ENCODE peak calls at places on chromosomes 7 and 10, in seven cellular contexts. R is choroid plexus epithelial cell, C is mucosa of descending colon, S is fibroblast of the aortic adventitia, X is AG10803, H is cardiac fibroblast, D is AG09309. A is an unnamed sample.

GRCh38 chr10:23095966-23096813 is 811 bp downstream of the MSRB2 start:
- DNase-seq in R (peak), C (peak), S (peak), X (peak), H (peak), D (peak), A (peak)

GRCh38 chr10:119023553-119023868 is 6.0 kb upstream of the NANOS1 start:
- DNase-seq in R (no peak), C (no peak), S (no peak), X (no peak), H (no peak), D (no peak), A (no peak)

GRCh38 chr10:78613132-78613531 is 455.6 kb upstream of the ZMIZ1 start:
- DNase-seq in R (no peak), C (no peak), S (no peak), X (no peak), H (no peak), D (no peak), A (no peak)

GRCh38 chr7:75905785-75906604 is 9.0 kb upstream of the POR start:
- DNase-seq in R (peak), C (peak), S (peak), X (peak), H (peak), D (peak), A (no peak)

GRCh38 chr7:138433583-138434437 is 26.2 kb upstream of the TRIM24 start:
- DNase-seq in R (no peak), C (no peak), S (no peak), X (no peak), H (no peak), D (no peak), A (no peak)

GRCh38 chr10:87863102-87863943 is at the start of the genes KLLN and PTEN:
- DNase-seq in R (peak), C (peak), S (peak), X (peak), H (peak), D (peak), A (peak)

GRCh38 chr7:111931016-111931517 is 275.1 kb downstream of the DOCK4 start:
- DNase-seq in R (peak), C (no peak), S (peak), X (no peak), H (peak), D (peak), A (peak)

GRCh38 chr10:6399879-6400278 is 180.2 kb downstream of the PRKCQ start:
- DNase-seq in R (no peak), C (no peak), S (no peak), X (no peak), H (no peak), D (no peak), A (no peak)

GRCh38 chr10:88555190-88555894 is 27.8 kb downstream of the RNLS start:
- DNase-seq in R (no peak), C (no peak), S (no peak), X (no peak), H (no peak), D (no peak), A (no peak)

GRCh38 chr7:30068117-30068516 is 39.9 kb downstream of the PLEKHA8 start:
- DNase-seq in R (peak), C (no peak), S (peak), X (peak), H (peak), D (peak), A (peak)

GRCh38 chr7:137772221-137772620 is 74.6 kb downstream of the DGKI start:
- DNase-seq in R (peak), C (no peak), S (peak), X (peak), H (no peak), D (no peak), A (no peak)

GRCh38 chr10:110522365-110522988 is 24.8 kb downstream of the DUSP5 start:
- DNase-seq in R (peak), C (no peak), S (peak), X (peak), H (no peak), D (no peak), A (no peak)

GRCh38 chr10:119769886-119770285 is 44.0 kb downstream of the INPP5F start:
- DNase-seq in R (peak), C (no peak), S (peak), X (peak), H (peak), D (no peak), A (no peak)

GRCh38 chr7:73831656-73832579 is 1.1 kb downstream of the CLDN4 start:
- DNase-seq in R (no peak), C (peak), S (no peak), X (no peak), H (no peak), D (no peak), A (no peak)

GRCh38 chr7:129041929-129042200 is 13.0 kb downstream of the TNPO3 start:
- DNase-seq in R (no peak), C (no peak), S (no peak), X (no peak), H (no peak), D (no peak), A (no peak)

GRCh38 chr7:96315109-96315480 is 6.8 kb downstream of the SLC25A13 start:
- DNase-seq in R (no peak), C (no peak), S (peak), X (no peak), H (no peak), D (no peak), A (no peak)

GRCh38 chr7:114922652-114923402 is 933 bp downstream of the MDFIC start:
- DNase-seq in R (peak), C (peak), S (peak), X (peak), H (peak), D (no peak), A (no peak)

GRCh38 chr10:36424377-36424971 is 700.9 kb upstream of the ANKRD30A start:
- DNase-seq in R (no peak), C (no peak), S (no peak), X (no peak), H (no peak), D (no peak), A (no peak)

GRCh38 chr10:69475433-69475830 is 24.2 kb downstream of the TSPAN15 start:
- DNase-seq in R (no peak), C (no peak), S (peak), X (peak), H (no peak), D (no peak), A (no peak)

GRCh38 chr10:6995339-6995738 is 415.3 kb upstream of the PRKCQ start:
- DNase-seq in R (no peak), C (no peak), S (peak), X (peak), H (no peak), D (no peak), A (no peak)

GRCh38 chr10:129963831-129964501 is at the start of gene EBF3:
- DNase-seq in R (peak), C (peak), S (peak), X (peak), H (peak), D (no peak), A (no peak)

GRCh38 chr10:2392145-2392812 is 655.0 kb upstream of the ADARB2 start:
- DNase-seq in R (no peak), C (no peak), S (peak), X (peak), H (no peak), D (no peak), A (no peak)

GRCh38 chr10:125369382-125370326 is 209.3 kb upstream of the CTBP2 start:
- DNase-seq in R (no peak), C (no peak), S (no peak), X (no peak), H (no peak), D (no peak), A (no peak)
- TF ChIP-seq CTCF in R (no peak), C (no peak), S (no peak), X (no peak), H (no peak), D (no peak), A (no peak)

GRCh38 chr10:46094197-46094500 is 48.1 kb upstream of the MSMB start:
- DNase-seq in R (no peak), C (no peak), S (no peak), X (no peak), H (no peak), D (no peak), A (no peak)
- H3K4me3 ChIP-seq in R (no peak), C (no peak), S (no peak), X (no peak), H (no peak), D (no peak), A (no peak)

GRCh38 chr10:18866852-18867251 is 181.7 kb upstream of the MALRD1 start:
- DNase-seq in R (no peak), C (no peak), S (no peak), X (no peak), H (no peak), D (no peak), A (no peak)
- TF ChIP-seq CTCF in R (no peak), C (no peak), S (no peak), X (no peak), H (no peak), D (no peak), A (no peak)

DNA sequence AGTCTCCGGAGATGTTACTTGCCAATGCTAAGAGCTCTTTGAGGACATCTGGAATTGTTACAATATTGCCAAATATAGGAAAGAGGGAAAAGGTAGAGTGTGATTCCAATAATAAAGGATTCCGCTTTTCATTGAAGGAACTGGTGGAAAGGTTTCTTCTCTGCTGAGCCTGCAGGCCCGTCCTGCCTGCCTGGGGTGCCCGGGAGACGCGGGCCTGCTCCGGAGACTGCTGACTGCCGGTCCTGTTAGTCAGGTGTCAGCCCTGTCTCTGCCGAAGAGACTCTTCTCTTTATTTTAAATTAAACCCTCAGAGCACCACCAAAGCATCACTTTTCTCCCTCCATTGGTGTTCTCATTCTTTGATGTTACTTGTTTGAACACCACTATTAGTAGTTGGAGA is 2.2 kb downstream of the EGFR start:
- DNase-seq in R (no peak), C (no peak), S (no peak), X (no peak), H (no peak), D (no peak), A (no peak)
- H3K4me3 ChIP-seq in R (peak), C (no peak), S (peak), X (peak), H (no peak), D (no peak), A (peak)

DNA sequence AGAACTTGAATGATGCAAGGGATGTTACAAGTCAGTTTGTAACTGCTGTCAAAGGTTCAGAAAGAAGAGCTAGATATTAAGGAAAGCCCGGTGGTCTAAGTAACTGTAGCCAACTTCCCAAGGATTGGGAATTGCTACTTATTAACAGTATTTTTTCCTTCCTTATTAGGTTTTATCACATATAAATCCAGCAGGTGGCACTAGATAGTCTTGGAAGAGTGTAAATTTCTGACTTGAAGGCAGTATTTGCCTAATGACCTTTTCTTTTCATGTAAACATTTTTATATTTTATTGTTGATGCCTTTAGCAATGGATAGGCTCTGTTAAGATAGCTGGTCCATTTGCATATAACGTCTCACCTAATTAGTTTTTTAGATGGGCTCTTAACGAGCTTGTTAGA is 51.2 kb downstream of the ANLN start:
- DNase-seq in R (peak), C (no peak), S (peak), X (peak), H (peak), D (peak), A (peak)
- TF ChIP-seq CTCF in R (no peak), C (no peak), S (peak), X (peak), H (peak), D (peak), A (peak)

GRCh38 chr7:18364403-18364795 is 131.2 kb upstream of the HDAC9 start:
- DNase-seq in R (no peak), C (no peak), S (no peak), X (no peak), H (no peak), D (no peak), A (no peak)

GRCh38 chr7:18363751-18364402 is 131.7 kb upstream of the HDAC9 start:
- DNase-seq in R (no peak), C (no peak), S (no peak), X (no peak), H (no peak), D (no peak), A (no peak)

GRCh38 chr7:18356195-18356645 is 139.3 kb upstream of the HDAC9 start:
- DNase-seq in R (peak), C (no peak), S (peak), X (peak), H (peak), D (peak), A (peak)

GRCh38 chr7:18357691-18358090 is 137.9 kb upstream of the HDAC9 start:
- DNase-seq in R (peak), C (no peak), S (no peak), X (no peak), H (no peak), D (no peak), A (no peak)

DNA sequence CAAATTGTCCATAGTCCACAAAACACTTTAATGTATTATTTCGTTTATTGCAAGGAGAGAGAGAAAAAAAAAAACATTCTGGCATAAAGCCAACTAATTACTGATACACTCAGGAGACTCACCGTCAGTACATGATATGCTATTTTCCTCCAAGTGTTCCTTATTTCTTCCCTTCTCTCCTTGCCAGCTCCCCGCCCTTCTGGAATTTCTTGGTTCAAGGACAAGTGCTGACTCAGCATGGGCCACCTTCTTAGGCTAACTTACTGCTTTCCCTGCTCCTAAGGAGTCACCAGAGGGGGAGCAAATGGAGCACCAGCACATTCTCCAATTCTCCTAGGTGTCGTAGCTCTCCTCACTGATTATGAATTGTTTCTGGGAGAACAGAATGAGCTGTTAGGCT is 133.8 kb upstream of the HDAC9 start:
- DNase-seq in R (peak), C (peak), S (peak), X (no peak), H (peak), D (no peak), A (peak)
- H3K4me3 ChIP-seq in R (no peak), C (no peak), S (no peak), X (no peak), H (no peak), D (no peak), A (no peak)

GRCh38 chr7:107167483-107168232 is 1.1 kb upstream of the HBP1 start:
- DNase-seq in R (peak), C (no peak), S (peak), X (peak), H (peak), D (peak), A (peak)
- TF ChIP-seq CTCF in R (peak), C (no peak), S (peak), X (peak), H (peak), D (peak), A (peak)

DNA sequence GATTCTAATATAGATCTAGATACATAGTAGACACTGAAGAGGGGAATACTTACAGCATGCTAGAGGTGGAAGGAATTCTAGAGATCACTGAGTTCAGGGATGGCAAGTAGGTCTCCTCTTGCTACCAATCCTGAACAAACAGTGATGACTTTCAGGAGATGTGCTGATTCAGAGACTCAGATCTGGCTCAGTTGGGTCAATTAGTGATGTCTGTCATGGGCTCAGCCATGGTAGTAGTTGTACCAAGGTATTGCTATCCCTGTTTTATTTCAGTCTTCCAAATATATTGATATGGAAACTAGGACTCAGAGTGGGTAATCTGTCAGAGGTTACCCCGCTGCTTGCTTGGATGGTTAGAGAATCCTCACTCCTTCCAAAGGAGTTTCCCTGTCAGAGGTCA is 38.5 kb downstream of the UNC5B start:
- DNase-seq in R (no peak), C (no peak), S (no peak), X (peak), H (no peak), D (no peak), A (no peak)
- H3K4me3 ChIP-seq in R (no peak), C (no peak), S (no peak), X (no peak), H (no peak), D (no peak), A (no peak)

GRCh38 chr7:67595421-67595820 is 598.8 kb downstream of the TYW1 start:
- DNase-seq in R (no peak), C (no peak), S (no peak), X (no peak), H (no peak), D (no peak), A (no peak)

GRCh38 chr7:67589178-67589577 is 592.5 kb downstream of the TYW1 start:
- DNase-seq in R (no peak), C (no peak), S (no peak), X (no peak), H (no peak), D (no peak), A (no peak)

GRCh38 chr7:67588631-67589030 is 592.0 kb downstream of the TYW1 start:
- DNase-seq in R (no peak), C (no peak), S (no peak), X (no peak), H (no peak), D (no peak), A (no peak)

GRCh38 chr7:67593807-67594206 is 597.2 kb downstream of the TYW1 start:
- DNase-seq in R (no peak), C (no peak), S (no peak), X (no peak), H (no peak), D (no peak), A (no peak)

GRCh38 chr7:67590649-67591048 is 594.0 kb downstream of the TYW1 start:
- DNase-seq in R (no peak), C (no peak), S (no peak), X (no peak), H (no peak), D (no peak), A (no peak)
- TF ChIP-seq CTCF in R (no peak), C (no peak), S (no peak), X (no peak), H (no peak), D (no peak), A (no peak)

A was measured in astrocyte of the cerebellum.